ENCODE peak calls at places on chromosomes 6 and 20, in nine cellular contexts. One of them, this sample, is unnamed.
A peak's percentile ranks its signal among the peaks of the same experiment; 100 is the strongest.

GRCh38 chr6:137353842-137354397 is 134.7 kb upstream of the IFNGR1 start:
- DNase-seq in stomach: no peak
- DNase-seq in breast epithelium: no peak
- DNase-seq in esophagus muscularis mucosa: no peak
- DNase-seq in sigmoid colon: no peak
- DNase-seq in transverse colon: no peak
- DNase-seq in GM12891: no peak
- DNase-seq in suprapubic skin: no peak
- DNase-seq in H1: no peak
- DNase-seq in this sample: no peak

GRCh38 chr20:51516855-51517254 is 25.7 kb downstream of the NFATC2 start:
- DNase-seq in transverse colon: no peak
- DNase-seq in suprapubic skin: no peak
- DNase-seq in GM12891: no peak
- DNase-seq in sigmoid colon: no peak
- DNase-seq in H1: no peak
- DNase-seq in breast epithelium: no peak
- DNase-seq in esophagus muscularis mucosa: no peak
- DNase-seq in stomach: no peak
- DNase-seq in this sample: no peak

GRCh38 chr6:19759117-19759880 is 77.9 kb upstream of the ID4 start:
- DNase-seq in H1: no peak
- DNase-seq in sigmoid colon: no peak
- DNase-seq in breast epithelium: no peak
- DNase-seq in suprapubic skin: no peak
- DNase-seq in GM12891: no peak
- DNase-seq in transverse colon: no peak
- DNase-seq in esophagus muscularis mucosa: no peak
- DNase-seq in stomach: no peak
- DNase-seq in this sample: no peak

GRCh38 chr20:1169224-1169623 is 15.6 kb downstream of the TMEM74B start:
- DNase-seq in GM12891: no peak
- DNase-seq in stomach: no peak
- DNase-seq in transverse colon: no peak
- DNase-seq in H1: no peak
- DNase-seq in breast epithelium: no peak
- DNase-seq in esophagus muscularis mucosa: no peak
- DNase-seq in sigmoid colon: no peak
- DNase-seq in suprapubic skin: no peak
- DNase-seq in this sample: no peak

GRCh38 chr6:33424855-33425667 is 5.2 kb downstream of the SYNGAP1 start:
- DNase-seq in stomach: no peak
- DNase-seq in GM12891: no peak
- DNase-seq in sigmoid colon: no peak
- DNase-seq in H1: peak; percentile 52
- DNase-seq in suprapubic skin: no peak
- DNase-seq in transverse colon: no peak
- DNase-seq in breast epithelium: no peak
- DNase-seq in esophagus muscularis mucosa: no peak
- DNase-seq in this sample: no peak

GRCh38 chr6:148343383-148343782 is 745 bp downstream of the SASH1 start:
- DNase-seq in H1: no peak
- DNase-seq in stomach: no peak
- DNase-seq in GM12891: no peak
- DNase-seq in sigmoid colon: no peak
- DNase-seq in transverse colon: no peak
- DNase-seq in esophagus muscularis mucosa: no peak
- DNase-seq in breast epithelium: no peak
- DNase-seq in suprapubic skin: no peak
- DNase-seq in this sample: no peak

GRCh38 chr6:118356054-118356453 is 192.0 kb upstream of the PLN start:
- DNase-seq in suprapubic skin: no peak
- DNase-seq in H1: no peak
- DNase-seq in transverse colon: no peak
- DNase-seq in GM12891: no peak
- DNase-seq in breast epithelium: no peak
- DNase-seq in esophagus muscularis mucosa: no peak
- DNase-seq in stomach: no peak
- DNase-seq in sigmoid colon: no peak
- DNase-seq in this sample: no peak

GRCh38 chr20:43963233-43963632 is 48.6 kb downstream of the TOX2 start:
- DNase-seq in suprapubic skin: no peak
- DNase-seq in transverse colon: no peak
- DNase-seq in H1: no peak
- DNase-seq in GM12891: no peak
- DNase-seq in breast epithelium: no peak
- DNase-seq in sigmoid colon: no peak
- DNase-seq in esophagus muscularis mucosa: no peak
- DNase-seq in stomach: no peak
- DNase-seq in this sample: no peak

GRCh38 chr6:21593927-21594421 is 423 bp downstream of the SOX4 start:
- DNase-seq in transverse colon: peak; percentile 41
- DNase-seq in GM12891: no peak
- DNase-seq in H1: no peak
- DNase-seq in breast epithelium: no peak
- DNase-seq in esophagus muscularis mucosa: no peak
- DNase-seq in sigmoid colon: no peak
- DNase-seq in suprapubic skin: no peak
- DNase-seq in stomach: peak; percentile 34
- DNase-seq in this sample: peak; percentile 29

GRCh38 chr20:61435823-61436220 is 183.8 kb downstream of the CDH4 start:
- DNase-seq in esophagus muscularis mucosa: no peak
- DNase-seq in suprapubic skin: no peak
- DNase-seq in sigmoid colon: no peak
- DNase-seq in GM12891: no peak
- DNase-seq in breast epithelium: no peak
- DNase-seq in transverse colon: no peak
- DNase-seq in stomach: no peak
- DNase-seq in H1: no peak
- DNase-seq in this sample: no peak

DNA sequence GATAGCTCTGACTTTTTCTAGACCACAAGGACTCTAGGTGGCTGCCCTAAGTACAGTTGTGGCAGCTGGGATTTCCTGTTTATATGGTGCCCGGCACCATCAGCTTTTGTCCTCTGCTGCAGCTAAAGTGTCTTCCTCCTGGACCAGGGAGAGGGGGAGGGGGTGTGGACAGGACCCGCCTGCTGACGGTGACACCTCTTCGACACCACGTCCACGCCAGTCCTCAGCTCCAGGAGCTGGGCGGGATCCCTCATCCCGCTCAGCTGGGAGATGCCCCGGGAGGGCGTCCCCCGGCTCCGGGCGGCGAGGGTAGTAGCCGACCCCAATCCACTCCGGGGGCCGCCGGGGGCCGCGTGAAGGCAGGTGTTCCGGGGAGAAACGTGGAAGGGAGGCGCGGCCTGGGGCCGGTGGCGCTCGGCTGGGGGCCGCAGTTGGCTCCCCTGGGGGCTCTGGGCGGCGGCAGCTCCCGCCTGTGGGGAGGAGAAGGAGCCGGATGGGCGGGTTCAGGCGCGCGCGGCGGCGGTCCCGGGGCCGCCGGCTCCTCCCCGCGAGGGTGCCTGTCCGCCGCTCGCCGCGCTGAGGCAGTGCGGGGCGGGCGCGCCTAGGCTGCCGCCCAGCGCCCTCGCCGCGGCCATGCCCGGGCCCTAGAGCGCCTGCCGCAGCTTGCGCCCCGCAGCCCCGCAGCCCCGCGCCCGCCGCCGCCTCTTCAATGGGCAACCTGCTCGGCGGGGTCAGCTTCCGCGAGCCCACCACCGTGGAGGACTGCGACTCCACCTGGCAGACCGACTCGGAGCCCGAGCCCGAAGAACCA is at the start of gene OGFRL1:
- DNase-seq in suprapubic skin: peak; percentile 85
- DNase-seq in stomach: peak; percentile 79
- DNase-seq in esophagus muscularis mucosa: no peak
- DNase-seq in breast epithelium: peak; percentile 70
- DNase-seq in transverse colon: peak; percentile 78
- DNase-seq in GM12891: peak; percentile 77
- DNase-seq in H1: peak; percentile 72
- DNase-seq in sigmoid colon: peak; percentile 88
- DNase-seq in this sample: peak; percentile 74
- TF ChIP-seq POLR2A in suprapubic skin: peak; percentile 69
- TF ChIP-seq POLR2A in stomach: no peak
- TF ChIP-seq POLR2A in esophagus muscularis mucosa: no peak
- TF ChIP-seq POLR2A in breast epithelium: peak; percentile 74
- TF ChIP-seq POLR2A in transverse colon: peak; percentile 37
- TF ChIP-seq POLR2A in GM12891: no peak
- TF ChIP-seq POLR2A in H1: peak; percentile 62
- TF ChIP-seq POLR2A in sigmoid colon: peak; percentile 46
- TF ChIP-seq POLR2A in this sample: peak; percentile 48

GRCh38 chr6:25070547-25071366 is 135.0 kb upstream of the RIPOR2 start:
- DNase-seq in esophagus muscularis mucosa: peak; percentile 96
- DNase-seq in GM12891: peak; percentile 42
- DNase-seq in breast epithelium: peak; percentile 75
- DNase-seq in suprapubic skin: peak; percentile 85
- DNase-seq in transverse colon: peak; percentile 84
- DNase-seq in stomach: peak; percentile 89
- DNase-seq in sigmoid colon: peak; percentile 88
- DNase-seq in H1: peak; percentile 84
- DNase-seq in this sample: peak; percentile 83
- TF ChIP-seq POLR2AphosphoS5 in esophagus muscularis mucosa: no peak
- TF ChIP-seq POLR2AphosphoS5 in GM12891: no peak
- TF ChIP-seq POLR2AphosphoS5 in breast epithelium: no peak
- TF ChIP-seq POLR2AphosphoS5 in suprapubic skin: no peak
- TF ChIP-seq POLR2AphosphoS5 in transverse colon: no peak
- TF ChIP-seq POLR2AphosphoS5 in stomach: no peak
- TF ChIP-seq POLR2AphosphoS5 in sigmoid colon: no peak
- TF ChIP-seq POLR2AphosphoS5 in H1: no peak
- TF ChIP-seq POLR2AphosphoS5 in this sample: peak; percentile 21

GRCh38 chr6:44237813-44238433 is 9.0 kb upstream of the HSP90AB1 start:
- DNase-seq in H1: peak; percentile 89
- DNase-seq in breast epithelium: peak; percentile 85
- DNase-seq in sigmoid colon: peak; percentile 91
- DNase-seq in suprapubic skin: no peak
- DNase-seq in GM12891: peak; percentile 88
- DNase-seq in stomach: peak; percentile 79
- DNase-seq in esophagus muscularis mucosa: peak; percentile 95
- DNase-seq in transverse colon: peak; percentile 85
- DNase-seq in this sample: peak; percentile 79
- TF ChIP-seq POLR2A in H1: no peak
- TF ChIP-seq POLR2A in breast epithelium: peak; percentile 10
- TF ChIP-seq POLR2A in sigmoid colon: peak; percentile 24
- TF ChIP-seq POLR2A in suprapubic skin: no peak
- TF ChIP-seq POLR2A in GM12891: no peak
- TF ChIP-seq POLR2A in stomach: no peak
- TF ChIP-seq POLR2A in esophagus muscularis mucosa: peak; percentile 43
- TF ChIP-seq POLR2A in transverse colon: peak; percentile 55
- TF ChIP-seq POLR2A in this sample: peak; percentile 6

GRCh38 chr20:63774348-63774735 is 34.8 kb downstream of the SLC2A4RG start:
- DNase-seq in breast epithelium: no peak
- DNase-seq in H1: no peak
- DNase-seq in transverse colon: no peak
- DNase-seq in GM12891: no peak
- DNase-seq in esophagus muscularis mucosa: no peak
- DNase-seq in suprapubic skin: no peak
- DNase-seq in sigmoid colon: no peak
- DNase-seq in stomach: no peak
- DNase-seq in this sample: no peak

GRCh38 chr20:63777614-63778013 is 38.0 kb downstream of the SLC2A4RG start:
- DNase-seq in GM12891: no peak
- DNase-seq in suprapubic skin: no peak
- DNase-seq in esophagus muscularis mucosa: no peak
- DNase-seq in sigmoid colon: no peak
- DNase-seq in stomach: no peak
- DNase-seq in H1: no peak
- DNase-seq in transverse colon: no peak
- DNase-seq in breast epithelium: no peak
- DNase-seq in this sample: no peak

GRCh38 chr20:63772781-63773520 is 33.4 kb downstream of the SLC2A4RG start:
- DNase-seq in stomach: no peak
- DNase-seq in suprapubic skin: no peak
- DNase-seq in sigmoid colon: no peak
- DNase-seq in GM12891: no peak
- DNase-seq in breast epithelium: no peak
- DNase-seq in transverse colon: no peak
- DNase-seq in H1: no peak
- DNase-seq in esophagus muscularis mucosa: no peak
- DNase-seq in this sample: no peak

GRCh38 chr20:63773571-63774347 is 34.2 kb downstream of the SLC2A4RG start:
- DNase-seq in stomach: no peak
- DNase-seq in transverse colon: no peak
- DNase-seq in H1: no peak
- DNase-seq in sigmoid colon: no peak
- DNase-seq in GM12891: no peak
- DNase-seq in esophagus muscularis mucosa: no peak
- DNase-seq in breast epithelium: no peak
- DNase-seq in suprapubic skin: no peak
- DNase-seq in this sample: no peak

GRCh38 chr20:63775096-63775978 is 35.8 kb downstream of the SLC2A4RG start:
- DNase-seq in sigmoid colon: no peak
- DNase-seq in breast epithelium: no peak
- DNase-seq in transverse colon: no peak
- DNase-seq in suprapubic skin: no peak
- DNase-seq in stomach: no peak
- DNase-seq in H1: peak; percentile 95
- DNase-seq in GM12891: no peak
- DNase-seq in esophagus muscularis mucosa: no peak
- DNase-seq in this sample: no peak
- TF ChIP-seq POLR2AphosphoS5 in sigmoid colon: no peak
- TF ChIP-seq POLR2AphosphoS5 in breast epithelium: no peak
- TF ChIP-seq POLR2AphosphoS5 in transverse colon: no peak
- TF ChIP-seq POLR2AphosphoS5 in suprapubic skin: no peak
- TF ChIP-seq POLR2AphosphoS5 in stomach: no peak
- TF ChIP-seq POLR2AphosphoS5 in H1: no peak
- TF ChIP-seq POLR2AphosphoS5 in GM12891: no peak
- TF ChIP-seq POLR2AphosphoS5 in esophagus muscularis mucosa: no peak
- TF ChIP-seq POLR2AphosphoS5 in this sample: no peak

GRCh38 chr20:31594002-31594557 is 11.0 kb upstream of the ID1 start:
- DNase-seq in transverse colon: no peak
- DNase-seq in suprapubic skin: no peak
- DNase-seq in H1: no peak
- DNase-seq in GM12891: no peak
- DNase-seq in sigmoid colon: no peak
- DNase-seq in stomach: no peak
- DNase-seq in breast epithelium: no peak
- DNase-seq in esophagus muscularis mucosa: no peak
- DNase-seq in this sample: no peak
- TF ChIP-seq POLR2A in transverse colon: peak; percentile 11
- TF ChIP-seq POLR2A in suprapubic skin: no peak
- TF ChIP-seq POLR2A in H1: no peak
- TF ChIP-seq POLR2A in GM12891: no peak
- TF ChIP-seq POLR2A in sigmoid colon: no peak
- TF ChIP-seq POLR2A in stomach: no peak
- TF ChIP-seq POLR2A in breast epithelium: no peak
- TF ChIP-seq POLR2A in esophagus muscularis mucosa: no peak
- TF ChIP-seq POLR2A in this sample: no peak

This sample was measured in prostate gland.